ENCODE peak calls at places on chromosome 7, in six cellular contexts. One of them, this sample, is unnamed.

GRCh38 chr7:127683776-127684681 is 32.0 kb downstream of the SND1 start:
- DNase-seq in suprapubic skin: no peak
- DNase-seq in body of pancreas: no peak
- DNase-seq in astrocyte of the spinal cord: peak; percentile 10
- DNase-seq in fibroblast of pulmonary artery: peak; percentile 28
- DNase-seq in ovary: no peak
- DNase-seq in this sample: peak; percentile 88

GRCh38 chr7:40937879-40938278 is 765.0 kb downstream of the INHBA start:
- DNase-seq in suprapubic skin: no peak
- DNase-seq in body of pancreas: no peak
- DNase-seq in astrocyte of the spinal cord: no peak
- DNase-seq in fibroblast of pulmonary artery: no peak
- DNase-seq in ovary: no peak
- DNase-seq in this sample: no peak

GRCh38 chr7:92244803-92245486 is 769 bp downstream of the KRIT1 start:
- DNase-seq in suprapubic skin: no peak
- DNase-seq in body of pancreas: no peak
- DNase-seq in astrocyte of the spinal cord: peak; percentile 8
- DNase-seq in fibroblast of pulmonary artery: no peak
- DNase-seq in ovary: no peak
- DNase-seq in this sample: peak; percentile 25

GRCh38 chr7:97555845-97556431 is 175.9 kb upstream of the TAC1 start:
- DNase-seq in suprapubic skin: no peak
- DNase-seq in body of pancreas: no peak
- DNase-seq in astrocyte of the spinal cord: no peak
- DNase-seq in fibroblast of pulmonary artery: peak; percentile 0
- DNase-seq in ovary: no peak
- DNase-seq in this sample: no peak

GRCh38 chr7:120334475-120334874 is 61.5 kb downstream of the KCND2 start:
- DNase-seq in suprapubic skin: no peak
- DNase-seq in body of pancreas: no peak
- DNase-seq in astrocyte of the spinal cord: no peak
- DNase-seq in fibroblast of pulmonary artery: no peak
- DNase-seq in ovary: no peak
- DNase-seq in this sample: peak; percentile 48

GRCh38 chr7:128796325-128796724 is 4.6 kb downstream of the CCDC136 start:
- DNase-seq in suprapubic skin: no peak
- DNase-seq in body of pancreas: no peak
- DNase-seq in astrocyte of the spinal cord: peak; percentile 76
- DNase-seq in fibroblast of pulmonary artery: peak; percentile 92
- DNase-seq in ovary: no peak
- DNase-seq in this sample: no peak

GRCh38 chr7:73871163-73872011 is 10.4 kb downstream of the TMEM270 start:
- DNase-seq in suprapubic skin: no peak
- DNase-seq in body of pancreas: no peak
- DNase-seq in astrocyte of the spinal cord: no peak
- DNase-seq in fibroblast of pulmonary artery: no peak
- DNase-seq in ovary: peak; percentile 23
- DNase-seq in this sample: no peak

GRCh38 chr7:22675917-22676343 is 51.1 kb upstream of the IL6 start:
- DNase-seq in suprapubic skin: no peak
- DNase-seq in body of pancreas: no peak
- DNase-seq in astrocyte of the spinal cord: peak; percentile 56
- DNase-seq in fibroblast of pulmonary artery: peak; percentile 67
- DNase-seq in ovary: no peak
- DNase-seq in this sample: peak; percentile 20

GRCh38 chr7:144836545-144836842 is 641 bp upstream of the TPK1 start:
- DNase-seq in suprapubic skin: no peak
- DNase-seq in body of pancreas: no peak
- DNase-seq in astrocyte of the spinal cord: no peak
- DNase-seq in fibroblast of pulmonary artery: no peak
- DNase-seq in ovary: no peak
- DNase-seq in this sample: no peak

GRCh38 chr7:27193335-27194001 is 6.4 kb downstream of the HOXA13 start:
- DNase-seq in suprapubic skin: peak; percentile 76
- DNase-seq in body of pancreas: no peak
- DNase-seq in astrocyte of the spinal cord: no peak
- DNase-seq in fibroblast of pulmonary artery: no peak
- DNase-seq in ovary: no peak
- DNase-seq in this sample: no peak

GRCh38 chr7:34696415-34696814 is 38.4 kb downstream of the NPSR1 start:
- DNase-seq in suprapubic skin: no peak
- DNase-seq in body of pancreas: no peak
- DNase-seq in astrocyte of the spinal cord: no peak
- DNase-seq in fibroblast of pulmonary artery: no peak
- DNase-seq in ovary: no peak
- DNase-seq in this sample: no peak

GRCh38 chr7:77327932-77328628 is 88.1 kb downstream of the GSAP start:
- DNase-seq in suprapubic skin: no peak
- DNase-seq in body of pancreas: no peak
- DNase-seq in astrocyte of the spinal cord: no peak
- DNase-seq in fibroblast of pulmonary artery: no peak
- DNase-seq in ovary: no peak
- DNase-seq in this sample: no peak

GRCh38 chr7:77687747-77688144 is 8.5 kb upstream of the RSBN1L start:
- DNase-seq in suprapubic skin: no peak
- DNase-seq in body of pancreas: no peak
- DNase-seq in astrocyte of the spinal cord: no peak
- DNase-seq in fibroblast of pulmonary artery: no peak
- DNase-seq in ovary: no peak
- DNase-seq in this sample: peak; percentile 53

GRCh38 chr7:16773884-16774283 is 20.3 kb downstream of the TSPAN13 start:
- DNase-seq in suprapubic skin: no peak
- DNase-seq in body of pancreas: no peak
- DNase-seq in astrocyte of the spinal cord: no peak
- DNase-seq in fibroblast of pulmonary artery: no peak
- DNase-seq in ovary: no peak
- DNase-seq in this sample: no peak

GRCh38 chr7:150934045-150934766 is 43.9 kb downstream of the KCNH2 start:
- DNase-seq in suprapubic skin: peak; percentile 62
- DNase-seq in body of pancreas: no peak
- DNase-seq in astrocyte of the spinal cord: no peak
- DNase-seq in fibroblast of pulmonary artery: no peak
- DNase-seq in ovary: no peak
- DNase-seq in this sample: no peak

GRCh38 chr7:25469669-25470068 is 241.4 kb upstream of the NPVF start:
- DNase-seq in suprapubic skin: no peak
- DNase-seq in body of pancreas: no peak
- DNase-seq in astrocyte of the spinal cord: no peak
- DNase-seq in fibroblast of pulmonary artery: no peak
- DNase-seq in ovary: no peak
- DNase-seq in this sample: no peak

GRCh38 chr7:80960228-80960627 is 41.4 kb upstream of the SEMA3C start:
- DNase-seq in suprapubic skin: no peak
- DNase-seq in body of pancreas: no peak
- DNase-seq in astrocyte of the spinal cord: no peak
- DNase-seq in fibroblast of pulmonary artery: no peak
- DNase-seq in ovary: no peak
- DNase-seq in this sample: no peak

GRCh38 chr7:155285423-155286220 is 12.1 kb upstream of the INSIG1 start:
- DNase-seq in suprapubic skin: peak; percentile 24
- DNase-seq in body of pancreas: no peak
- DNase-seq in astrocyte of the spinal cord: no peak
- DNase-seq in fibroblast of pulmonary artery: no peak
- DNase-seq in ovary: no peak
- DNase-seq in this sample: peak; percentile 34

GRCh38 chr7:6571160-6571779 is 6.0 kb upstream of the ZDHHC4 start:
- DNase-seq in suprapubic skin: no peak
- DNase-seq in body of pancreas: no peak
- DNase-seq in astrocyte of the spinal cord: no peak
- DNase-seq in fibroblast of pulmonary artery: no peak
- DNase-seq in ovary: no peak
- DNase-seq in this sample: peak; percentile 42

GRCh38 chr7:2819161-2819953 is 24.8 kb downstream of the GNA12 start:
- DNase-seq in suprapubic skin: no peak
- DNase-seq in body of pancreas: no peak
- DNase-seq in astrocyte of the spinal cord: no peak
- DNase-seq in fibroblast of pulmonary artery: no peak
- DNase-seq in ovary: no peak
- DNase-seq in this sample: peak; percentile 75

GRCh38 chr7:2151235-2151634 is 81.5 kb downstream of the MAD1L1 start:
- DNase-seq in suprapubic skin: no peak
- DNase-seq in body of pancreas: no peak
- DNase-seq in astrocyte of the spinal cord: no peak
- DNase-seq in fibroblast of pulmonary artery: no peak
- DNase-seq in ovary: no peak
- DNase-seq in this sample: no peak

GRCh38 chr7:100885440-100886141 is 3.9 kb downstream of the UFSP1 start:
- DNase-seq in suprapubic skin: no peak
- DNase-seq in body of pancreas: no peak
- DNase-seq in astrocyte of the spinal cord: no peak
- DNase-seq in fibroblast of pulmonary artery: no peak
- DNase-seq in ovary: no peak
- DNase-seq in this sample: no peak

GRCh38 chr7:85274452-85274851 is 87.6 kb upstream of the SEMA3D start:
- DNase-seq in suprapubic skin: no peak
- DNase-seq in body of pancreas: no peak
- DNase-seq in astrocyte of the spinal cord: no peak
- DNase-seq in fibroblast of pulmonary artery: no peak
- DNase-seq in ovary: no peak
- DNase-seq in this sample: no peak
- H3K4me3 ChIP-seq in suprapubic skin: no peak overlapping the region
- H3K4me3 ChIP-seq in body of pancreas: no peak overlapping the region
- H3K4me3 ChIP-seq in astrocyte of the spinal cord: no peak overlapping the region
- H3K4me3 ChIP-seq in fibroblast of pulmonary artery: no peak overlapping the region
- H3K4me3 ChIP-seq in ovary: no peak overlapping the region
- H3K4me3 ChIP-seq in this sample: no peak overlapping the region

GRCh38 chr7:121498816-121499215 is 102.7 kb upstream of the FAM3C start:
- DNase-seq in suprapubic skin: no peak
- DNase-seq in body of pancreas: no peak
- DNase-seq in astrocyte of the spinal cord: no peak
- DNase-seq in fibroblast of pulmonary artery: no peak
- DNase-seq in ovary: no peak
- DNase-seq in this sample: no peak

GRCh38 chr7:121490309-121490708 is 94.2 kb upstream of the FAM3C start:
- DNase-seq in suprapubic skin: no peak
- DNase-seq in body of pancreas: no peak
- DNase-seq in astrocyte of the spinal cord: no peak
- DNase-seq in fibroblast of pulmonary artery: no peak
- DNase-seq in ovary: no peak
- DNase-seq in this sample: no peak

GRCh38 chr7:121494531-121494930 is 98.4 kb upstream of the FAM3C start:
- DNase-seq in suprapubic skin: no peak
- DNase-seq in body of pancreas: no peak
- DNase-seq in astrocyte of the spinal cord: peak; percentile 19
- DNase-seq in fibroblast of pulmonary artery: no peak
- DNase-seq in ovary: no peak
- DNase-seq in this sample: no peak

GRCh38 chr7:121489440-121489839 is 93.3 kb upstream of the FAM3C start:
- DNase-seq in suprapubic skin: no peak
- DNase-seq in body of pancreas: no peak
- DNase-seq in astrocyte of the spinal cord: no peak
- DNase-seq in fibroblast of pulmonary artery: no peak
- DNase-seq in ovary: no peak
- DNase-seq in this sample: no peak

DNA sequence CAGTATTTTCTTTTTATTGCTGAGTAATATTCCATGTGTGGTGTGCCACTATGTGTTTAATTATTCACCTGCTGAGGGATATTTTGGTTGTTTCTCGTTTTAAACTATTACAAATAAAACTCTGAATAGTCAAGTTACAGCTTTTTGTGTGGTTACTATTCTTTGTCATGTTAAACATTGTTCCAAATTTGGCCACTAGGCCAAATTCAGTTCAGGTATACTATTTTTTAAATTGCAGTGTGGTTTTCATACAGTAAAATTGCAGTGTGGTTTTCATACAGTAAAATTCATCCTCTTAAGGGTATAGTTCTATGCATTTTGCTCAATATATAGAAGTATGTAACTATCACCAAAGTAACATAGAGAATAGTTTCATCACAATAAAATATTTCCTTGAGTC is 97.4 kb upstream of the FAM3C start:
- DNase-seq in suprapubic skin: no peak
- DNase-seq in body of pancreas: no peak
- DNase-seq in astrocyte of the spinal cord: no peak
- DNase-seq in fibroblast of pulmonary artery: no peak
- DNase-seq in ovary: no peak
- DNase-seq in this sample: no peak
- TF ChIP-seq CTCF in suprapubic skin: no peak
- TF ChIP-seq CTCF in body of pancreas: no peak
- TF ChIP-seq CTCF in astrocyte of the spinal cord: no peak
- TF ChIP-seq CTCF in fibroblast of pulmonary artery: no peak
- TF ChIP-seq CTCF in ovary: no peak
- TF ChIP-seq CTCF in this sample: no peak

GRCh38 chr7:105600720-105601550 is 19.6 kb upstream of the EFCAB10 start:
- DNase-seq in suprapubic skin: no peak
- DNase-seq in body of pancreas: no peak
- DNase-seq in astrocyte of the spinal cord: no peak
- DNase-seq in fibroblast of pulmonary artery: no peak
- DNase-seq in ovary: no peak
- DNase-seq in this sample: no peak
- H3K4me3 ChIP-seq in suprapubic skin: no peak overlapping the region
- H3K4me3 ChIP-seq in body of pancreas: no peak overlapping the region
- H3K4me3 ChIP-seq in astrocyte of the spinal cord: no peak overlapping the region
- H3K4me3 ChIP-seq in fibroblast of pulmonary artery: no peak overlapping the region
- H3K4me3 ChIP-seq in ovary: no peak overlapping the region
- H3K4me3 ChIP-seq in this sample: no peak overlapping the region

GRCh38 chr7:142420554-142421362 is 162.9 kb upstream of the PRSS58 start:
- DNase-seq in suprapubic skin: no peak
- DNase-seq in body of pancreas: no peak
- DNase-seq in astrocyte of the spinal cord: peak; percentile 50
- DNase-seq in fibroblast of pulmonary artery: peak; percentile 13
- DNase-seq in ovary: no peak
- DNase-seq in this sample: no peak
- TF ChIP-seq CTCF in suprapubic skin: no peak
- TF ChIP-seq CTCF in body of pancreas: no peak
- TF ChIP-seq CTCF in astrocyte of the spinal cord: peak; percentile 71
- TF ChIP-seq CTCF in fibroblast of pulmonary artery: peak; percentile 33
- TF ChIP-seq CTCF in ovary: no peak
- TF ChIP-seq CTCF in this sample: no peak

This sample was measured in GM12865.